ENCODE peak calls at places on chromosomes 11 and 22, in four cellular contexts. I is MM.1S; K is CD4-positive, alpha-beta memory T cell; R is osteoblast. O is an unnamed sample.

GRCh38 chr11:46183819-46184218 is 62.6 kb upstream of the PHF21A start:
- DNase-seq in I (no peak), K (no peak), R (peak; percentile 58), O (no peak)

GRCh38 chr11:124801014-124801413 is 808 bp upstream of the MSANTD2 start:
- DNase-seq in I (no peak), K (no peak), R (peak; percentile 52), O (no peak)

GRCh38 chr11:2267306-2267861 is 3.0 kb downstream of the ASCL2 start:
- DNase-seq in I (no peak), K (no peak), R (peak; percentile 82), O (no peak)

GRCh38 chr22:42697542-42698013 is 23.1 kb downstream of the A4GALT start:
- DNase-seq in I (no peak), K (no peak), R (peak; percentile 98), O (no peak)

GRCh38 chr22:23269441-23270211 is 89.3 kb downstream of the BCR start:
- DNase-seq in I (no peak), K (no peak), R (no peak), O (no peak)

GRCh38 chr11:44833221-44833620 is 106.5 kb downstream of the TSPAN18 start:
- DNase-seq in I (no peak), K (no peak), R (no peak), O (no peak)

GRCh38 chr11:10459029-10459970 is 4.2 kb downstream of the AMPD3 start:
- DNase-seq in I (peak; percentile 68), K (peak; percentile 66), R (no peak), O (peak; percentile 95)

GRCh38 chr11:119000906-119001305 is 3.0 kb downstream of the CENATAC start:
- DNase-seq in I (no peak), K (no peak), R (no peak), O (no peak)

GRCh38 chr11:130403301-130403804 is 25.1 kb downstream of the ADAMTS8 start:
- DNase-seq in I (no peak), K (no peak), R (peak; percentile 92), O (no peak)

GRCh38 chr22:36325163-36326031 is 62.4 kb downstream of the MYH9 start:
- DNase-seq in I (no peak), K (no peak), R (peak; percentile 90), O (no peak)

GRCh38 chr22:31998784-31999435 is 44.2 kb upstream of the SLC5A1 start:
- DNase-seq in I (no peak), K (no peak), R (no peak), O (no peak)

GRCh38 chr22:31995807-31996206 is 47.3 kb upstream of the SLC5A1 start:
- DNase-seq in I (no peak), K (no peak), R (no peak), O (no peak)

GRCh38 chr22:32000171-32000570 is 42.9 kb upstream of the SLC5A1 start:
- DNase-seq in I (no peak), K (no peak), R (no peak), O (peak; percentile 91)

GRCh38 chr22:31995046-31995445 is 48.0 kb upstream of the SLC5A1 start:
- DNase-seq in I (no peak), K (no peak), R (no peak), O (no peak)
- H3K4me3 ChIP-seq in I (no peak overlapping the region), K (no peak overlapping the region), R (no peak overlapping the region), O (no peak overlapping the region)

DNA sequence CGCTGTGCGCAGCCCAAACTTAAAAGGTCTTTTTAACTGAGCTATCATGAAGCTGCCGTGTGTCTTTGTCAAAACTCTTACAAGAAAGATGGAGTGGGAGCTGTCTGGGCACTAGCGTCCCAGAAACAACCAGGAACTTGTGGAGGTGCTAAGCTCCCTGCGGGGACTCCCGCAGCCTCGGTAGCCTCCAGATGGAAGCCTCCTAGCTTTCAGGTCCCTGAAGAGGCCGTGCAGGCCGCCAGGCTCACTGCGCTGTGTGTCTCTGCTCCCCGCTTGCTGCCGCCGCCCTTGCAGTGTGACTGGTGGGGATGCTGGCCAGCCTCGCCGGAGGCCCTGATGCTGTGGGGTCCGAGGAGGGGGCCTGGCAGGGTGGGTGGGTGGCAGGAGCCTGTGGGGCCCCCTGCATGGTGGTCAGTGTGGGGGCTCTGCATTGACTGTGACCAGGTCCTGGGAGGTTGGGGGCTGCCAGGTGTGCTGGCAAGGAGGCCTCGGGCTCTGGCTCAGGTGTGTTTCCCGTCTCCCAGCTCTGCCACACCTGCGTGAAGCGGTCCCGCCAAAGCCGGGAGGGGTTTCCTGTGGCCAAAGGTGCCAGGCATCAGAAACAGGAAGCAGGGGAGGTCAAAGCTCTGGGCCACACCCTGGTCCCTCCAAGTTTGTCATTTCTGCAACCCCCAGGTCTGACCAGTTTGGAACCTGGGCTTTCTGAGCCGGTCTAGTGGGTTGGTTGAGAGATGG is 1.2 kb downstream of the TRABD start:
- DNase-seq in I (peak; percentile 64), K (no peak), R (peak; percentile 96), O (no peak)
- H3K4me3 ChIP-seq in I (peak overlapping the region; percentile 83), K (peak overlapping the region; percentile 36), R (peak overlapping the region; percentile 78), O (peak overlapping the region; percentile 75)

GRCh38 chr11:57321388-57321995 is 3.3 kb downstream of the TNKS1BP1 start:
- DNase-seq in I (no peak), K (no peak), R (peak; percentile 71), O (no peak)

GRCh38 chr11:57320719-57321387 is 3.9 kb downstream of the TNKS1BP1 start:
- DNase-seq in I (no peak), K (no peak), R (peak; percentile 74), O (no peak)

GRCh38 chr11:57323503-57324153 is 1.1 kb downstream of the TNKS1BP1 start:
- DNase-seq in I (no peak), K (no peak), R (peak; percentile 88), O (no peak)

GRCh38 chr11:57322881-57323467 is 1.8 kb downstream of the TNKS1BP1 start:
- DNase-seq in I (no peak), K (no peak), R (peak; percentile 89), O (no peak)

GRCh38 chr11:57321996-57322880 is 2.5 kb downstream of the TNKS1BP1 start:
- DNase-seq in I (no peak), K (no peak), R (peak; percentile 100), O (no peak)
- H3K4me3 ChIP-seq in I (no peak overlapping the region), K (no peak overlapping the region), R (peak overlapping the region; percentile 96), O (no peak overlapping the region)

DNA sequence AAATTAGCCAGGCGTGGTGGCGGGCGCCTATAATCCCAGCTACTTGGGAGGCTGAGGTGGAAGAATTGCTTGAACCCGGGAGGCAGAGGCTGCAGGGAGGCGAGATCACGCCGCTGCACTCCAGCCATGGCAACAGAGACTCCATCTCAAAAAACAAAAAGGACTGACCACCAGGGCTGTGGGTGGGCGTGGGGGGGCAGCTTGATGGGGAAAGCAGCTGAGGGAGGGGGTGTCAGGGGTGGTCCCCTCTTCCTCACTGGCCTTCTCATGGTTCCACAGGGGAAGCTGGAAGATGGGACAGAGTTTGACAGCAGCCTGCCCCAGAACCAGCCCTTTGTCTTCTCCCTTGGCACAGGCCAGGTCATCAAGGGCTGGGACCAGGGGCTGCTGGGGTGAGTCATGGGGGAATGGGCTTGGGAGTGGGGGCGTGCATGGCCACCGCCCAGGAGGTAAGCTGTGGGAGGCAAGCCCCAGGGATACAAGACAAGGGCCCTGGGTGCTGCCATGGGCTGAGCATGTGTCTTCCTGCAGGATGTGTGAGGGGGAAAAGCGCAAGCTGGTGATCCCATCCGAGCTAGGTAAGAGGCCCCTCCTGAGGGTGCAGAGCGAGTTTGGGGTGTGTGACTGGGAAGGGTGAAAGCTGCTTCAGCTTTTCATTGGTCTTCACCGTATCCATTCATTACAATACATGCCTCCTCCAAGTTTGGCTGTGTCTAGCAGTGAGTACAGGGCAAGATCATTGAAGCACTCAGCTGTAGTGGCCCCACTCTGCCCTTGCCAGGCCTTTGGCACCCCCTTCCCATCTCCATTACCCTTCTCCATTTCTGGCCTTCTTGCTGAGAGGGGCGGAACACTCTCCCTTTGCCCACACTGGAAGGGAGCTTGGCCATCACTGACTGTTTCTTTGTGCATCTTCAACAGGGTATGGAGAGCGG is 2.3 kb downstream of the FKBP2 start:
- DNase-seq in I (no peak), K (no peak), R (peak; percentile 81), O (no peak)
- H3K4me3 ChIP-seq in I (no peak overlapping the region), K (no peak overlapping the region), R (peak overlapping the region; percentile 87), O (no peak overlapping the region)

O was measured in Jurkat, Clone E6-1.